ENCODE peak calls at places on chromosome 20, in seven cellular contexts. J is NCI-H1092, B is HT-29, R is AG09309, V is HEK293T, E is cardiac septum, F is midbrain. W is an unnamed sample.

GRCh38 chr20:33071198-33071597 is 8.2 kb upstream of the BPIFB4 start:
- DNase-seq in J (no peak), B (no peak), R (no peak), V (no peak), E (no peak), F (no peak), W (no peak)

GRCh38 chr20:56426926-56427325 is 14.9 kb downstream of the CASS4 start:
- DNase-seq in J (no peak), B (no peak), R (no peak), V (no peak), E (peak), F (no peak), W (no peak)

GRCh38 chr20:57940376-57940775 is 230.6 kb upstream of the PMEPA1 start:
- DNase-seq in J (no peak), B (no peak), R (no peak), V (no peak), E (no peak), F (no peak), W (no peak)

GRCh38 chr20:14777571-14777970 is 440.2 kb upstream of the FLRT3 start:
- DNase-seq in J (no peak), B (no peak), R (no peak), V (no peak), E (no peak), F (no peak), W (no peak)

GRCh38 chr20:38133680-38134426 is 31.2 kb downstream of the TGM2 start:
- DNase-seq in J (no peak), B (no peak), R (no peak), V (no peak), E (peak), F (no peak), W (no peak)

GRCh38 chr20:25238319-25239037 is 9.4 kb upstream of the PYGB start:
- DNase-seq in J (no peak), B (no peak), R (no peak), V (no peak), E (peak), F (no peak), W (no peak)

GRCh38 chr20:41599699-41600104 is 18.5 kb downstream of the CHD6 start:
- DNase-seq in J (no peak), B (no peak), R (no peak), V (no peak), E (no peak), F (no peak), W (no peak)

GRCh38 chr20:23358563-23358906 is 3.4 kb upstream of the GZF1 start:
- DNase-seq in J (no peak), B (no peak), R (no peak), V (no peak), E (no peak), F (no peak), W (no peak)

GRCh38 chr20:25695532-25696383 is 895 bp downstream of the ZNF337 start:
- DNase-seq in J (no peak), B (no peak), R (no peak), V (no peak), E (no peak), F (no peak), W (no peak)

W was measured in HFF-Myc.